ENCODE peak calls at places on chromosomes 2 and 18, in nine cellular contexts. H is ascending aorta; V is tibial artery; P is caudate nucleus; B is stimulated activated CD4-positive, alpha-beta T cell treated with anti-CD3 and anti-CD28 coated beads, Interleukin-15, amount 100 ng/mL, for 1 hour; I is WERI-Rb-1; S is Right ventricle myocardium inferior; G is NCI-H1930; C is HEK293T. R is an unnamed sample.
A peak's percentile ranks its signal among the peaks of the same experiment; 100 is the strongest.

GRCh38 chr18:26764177-26764576 is 101.3 kb downstream of the AQP4 start:
- DNase-seq in I (no peak), V (no peak), P (no peak), B (no peak), S (no peak), G (no peak), C (no peak), H (no peak), R (no peak)

GRCh38 chr2:72883356-72883962 is 3.7 kb upstream of the SPR start:
- DNase-seq in S (no peak), I (no peak), P (no peak), V (no peak), B (no peak), G (no peak), H (no peak), C (peak; percentile 54), R (no peak)

GRCh38 chr2:10237392-10238321 is 65.0 kb upstream of the HPCAL1 start:
- DNase-seq in S (peak; percentile 78), G (no peak), P (no peak), V (peak; percentile 43), I (no peak), B (no peak), H (no peak), C (no peak), R (no peak)

GRCh38 chr18:10417191-10417590 is 37.2 kb upstream of the APCDD1 start:
- DNase-seq in G (no peak), I (no peak), V (no peak), S (no peak), C (no peak), P (no peak), H (no peak), B (no peak), R (no peak)

GRCh38 chr2:223563462-223563861 is 38.7 kb downstream of the SCG2 start:
- DNase-seq in H (no peak), S (no peak), G (peak; percentile 47), I (no peak), B (no peak), C (peak; percentile 18), P (no peak), V (no peak), R (no peak)

GRCh38 chr2:68653538-68653982 is 10.2 kb downstream of the PROKR1 start:
- DNase-seq in S (no peak), C (no peak), I (no peak), P (no peak), H (no peak), B (no peak), V (no peak), G (no peak), R (no peak)

GRCh38 chr2:57906152-57906732 is 140.4 kb upstream of the VRK2 start:
- DNase-seq in C (peak; percentile 50), P (no peak), H (no peak), B (no peak), V (no peak), I (no peak), G (no peak), S (no peak), R (no peak)

GRCh38 chr18:76524900-76525698 is 30.1 kb upstream of the ZNF516 start:
- DNase-seq in C (peak; percentile 53), S (no peak), P (no peak), V (no peak), G (peak; percentile 97), B (no peak), I (no peak), H (no peak), R (peak; percentile 35)

GRCh38 chr2:148906136-148906535 is 31.1 kb downstream of the KIF5C start:
- DNase-seq in I (no peak), P (no peak), C (no peak), B (no peak), H (no peak), V (no peak), S (no peak), G (no peak), R (no peak)

GRCh38 chr2:134234535-134234934 is 19.3 kb upstream of the MGAT5 start:
- DNase-seq in B (no peak), H (no peak), C (no peak), S (no peak), P (no peak), G (no peak), V (no peak), I (peak; percentile 23), R (no peak)

GRCh38 chr2:53515435-53516332 is 251.9 kb upstream of the CHAC2 start:
- DNase-seq in S (no peak), P (peak; percentile 40), G (peak; percentile 25), V (no peak), H (no peak), C (no peak), B (no peak), I (peak; percentile 69), R (no peak)

R was measured in kidney.